ENCODE peak calls at places on chromosomes 5 and 9, in four cellular contexts. I is ovary; C is Peyer's patch; D is effector memory CD4-positive, alpha-beta T cell. G is an unnamed sample.

GRCh38 chr9:94922098-94922607 is 195.7 kb downstream of the AOPEP start:
- DNase-seq in I (peak; percentile 72), C (peak; percentile 55), D (no peak), G (no peak)

GRCh38 chr9:113220467-113221002 is 542 bp downstream of the FKBP15 start:
- DNase-seq in I (no peak), C (no peak), D (no peak), G (no peak)

GRCh38 chr5:110371725-110372041 is 354.8 kb downstream of the TMEM232 start:
- DNase-seq in I (no peak), C (no peak), D (no peak), G (no peak)

GRCh38 chr9:5767968-5768932 is 64.7 kb downstream of the ERMP1 start:
- DNase-seq in I (no peak), C (no peak), D (no peak), G (no peak)

GRCh38 chr5:172904643-172905345 is 54.4 kb upstream of the RPL26L1 start:
- DNase-seq in I (peak; percentile 79), C (peak; percentile 93), D (no peak), G (no peak)

GRCh38 chr5:69238760-69239251 is 4.1 kb downstream of the CDK7 start:
- DNase-seq in I (no peak), C (no peak), D (no peak), G (no peak)

GRCh38 chr5:127666043-127666716 is 17.3 kb downstream of the CTXN3 start:
- DNase-seq in I (no peak), C (no peak), D (no peak), G (no peak)

GRCh38 chr5:180975338-180975737 is 13.3 kb upstream of the BTNL3 start:
- DNase-seq in I (no peak), C (no peak), D (no peak), G (no peak)

GRCh38 chr5:33231935-33232334 is 208.8 kb upstream of the TARS1 start:
- DNase-seq in I (no peak), C (no peak), D (no peak), G (no peak)

GRCh38 chr9:36317766-36318165 is 59.5 kb upstream of the GNE start:
- DNase-seq in I (no peak), C (peak; percentile 86), D (no peak), G (no peak)

DNA sequence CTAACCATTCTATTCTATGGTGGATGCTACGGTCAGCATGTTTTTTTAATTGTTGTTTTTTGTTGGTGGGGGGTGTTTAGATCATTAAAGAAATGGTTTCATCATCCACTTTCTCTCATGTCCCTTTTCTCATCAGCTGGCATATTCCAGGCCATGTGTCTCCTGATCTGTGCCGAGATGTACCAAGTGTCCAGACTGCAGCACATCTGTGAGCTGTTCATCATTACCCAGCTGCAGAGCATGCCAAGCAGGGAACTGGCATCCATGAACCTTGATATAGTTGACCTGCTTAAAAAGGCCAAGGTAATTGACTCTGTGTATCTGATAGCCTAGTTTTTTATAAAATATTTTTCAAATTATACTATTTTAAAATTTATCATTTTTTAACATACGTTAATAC is 38.9 kb downstream of the GLRX start:
- DNase-seq in I (no peak), C (no peak), D (no peak), G (no peak)
- H3K36me3 ChIP-seq in I (no peaks in the 10 kb centered on the region), C (no peaks in the 10 kb centered on the region), D (no peaks in the 10 kb centered on the region), G (no peaks in the 10 kb centered on the region)

DNA sequence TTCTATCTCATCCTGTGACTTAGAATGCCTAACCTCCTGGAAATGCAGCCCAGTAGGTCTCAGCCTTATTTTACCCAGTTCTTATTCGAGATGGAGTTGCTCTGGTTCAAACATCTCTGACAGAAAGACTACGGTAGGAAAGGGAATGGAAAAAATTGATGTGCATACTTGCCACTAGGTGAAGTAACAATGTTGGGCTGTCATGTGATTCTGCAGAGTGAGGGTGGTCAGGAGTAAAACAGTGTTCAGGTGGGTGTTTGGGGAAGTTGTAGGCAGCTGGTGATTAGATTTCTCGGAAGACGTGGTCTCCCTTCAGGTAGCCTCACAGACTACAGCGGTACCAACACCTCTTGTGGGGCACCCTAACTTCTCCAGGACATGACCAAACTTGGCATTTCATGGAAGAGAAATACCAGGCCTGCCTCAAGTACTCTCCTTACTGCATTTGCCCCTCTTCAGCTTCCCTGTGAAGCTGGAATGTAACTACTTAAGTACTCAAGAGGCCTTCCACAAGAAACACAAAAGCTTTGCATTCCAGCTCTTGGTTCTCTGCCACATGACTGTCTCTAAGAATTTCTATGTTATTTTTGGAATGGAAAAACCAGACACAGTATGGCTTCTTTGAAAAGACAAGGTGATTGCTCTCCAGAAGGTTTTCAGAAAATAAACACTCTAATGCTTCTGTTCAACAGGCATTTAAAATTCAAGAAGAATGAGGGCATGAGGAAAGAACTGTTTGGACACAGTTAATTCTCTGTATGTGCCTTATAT is 17.4 kb upstream of the ENTREP1 start:
- DNase-seq in I (no peak), C (no peak), D (no peak), G (no peak)
- H3K27ac ChIP-seq in I (no peak overlapping the region), C (no peak overlapping the region), D (no peak overlapping the region), G (no peak overlapping the region)

DNA sequence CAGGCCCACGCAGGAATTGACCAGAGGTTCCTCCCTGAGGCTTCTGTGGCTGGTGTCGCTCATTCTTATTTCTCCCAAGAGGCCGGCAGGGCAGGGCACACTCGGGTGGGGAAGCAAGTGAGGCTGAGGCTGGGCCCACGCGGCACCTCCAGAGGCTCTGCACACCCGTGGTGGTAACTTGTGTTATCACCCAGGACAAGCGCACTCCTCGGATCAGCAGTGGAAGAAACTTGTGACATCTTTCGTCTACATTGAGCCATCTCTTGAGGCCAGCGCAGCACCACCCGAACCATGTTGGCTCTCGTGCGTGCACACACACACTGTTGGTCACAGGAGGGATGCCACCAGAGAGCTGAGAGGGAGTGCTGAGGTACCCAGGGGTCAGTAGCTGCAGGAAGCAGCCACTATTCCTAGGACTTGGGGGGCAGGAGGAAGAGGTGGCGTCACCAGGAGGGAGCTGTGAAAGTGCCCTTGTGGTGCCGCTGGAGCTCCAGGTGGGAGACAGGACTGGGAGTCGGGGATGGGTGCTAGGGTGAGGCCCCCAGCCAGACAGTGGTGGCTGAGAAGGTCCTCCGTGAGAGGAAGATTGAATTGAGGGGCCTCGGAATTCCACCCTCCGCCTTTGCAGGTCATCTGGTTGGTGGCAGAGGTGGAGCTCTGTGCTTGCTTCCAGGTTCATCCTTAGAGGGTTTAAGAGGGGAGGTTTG is 6.4 kb downstream of the NDUFS6 start:
- DNase-seq in I (no peak), C (no peak), D (no peak), G (no peak)
- H3K36me3 ChIP-seq in I (no peaks in the 10 kb centered on the region), C (no peaks in the 10 kb centered on the region), D (peaks cover 95% of the 10 kb centered on the region), G (peaks cover 97% of the 10 kb centered on the region)

DNA sequence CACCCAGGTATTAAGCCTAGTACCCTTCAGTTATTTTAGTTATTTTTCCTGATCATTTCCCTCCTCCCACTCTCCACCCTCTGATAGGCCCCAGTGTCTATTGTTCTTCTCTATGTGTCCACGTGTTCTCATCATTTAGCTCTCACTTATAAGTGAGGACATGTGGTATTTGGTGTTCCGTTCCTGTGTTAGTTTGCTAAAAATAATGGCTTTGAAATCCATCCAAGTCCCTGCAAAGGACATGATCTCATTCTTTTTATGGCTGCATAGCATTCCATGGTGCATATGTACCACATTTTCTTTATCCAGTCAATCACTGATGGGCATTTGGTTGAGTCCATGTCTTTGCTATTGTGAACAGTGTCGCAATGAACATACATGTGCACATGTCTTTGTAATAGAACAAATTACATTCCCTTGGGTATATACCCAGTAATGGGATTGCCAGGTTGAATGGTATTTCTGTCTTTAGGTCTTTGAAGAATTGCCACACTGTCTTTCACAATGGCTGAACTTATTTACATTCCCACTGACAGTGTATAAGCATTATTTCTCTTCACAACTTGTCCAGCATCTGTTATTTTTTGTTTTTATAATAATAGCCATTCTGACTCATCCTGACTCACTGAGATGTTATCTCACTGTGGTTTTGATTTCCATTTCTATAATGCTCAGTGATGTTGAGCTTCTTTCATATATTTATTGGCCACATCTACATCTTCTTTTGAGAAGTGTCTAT is 17.2 kb upstream of the DIRAS2 start:
- DNase-seq in I (no peak), C (no peak), D (no peak), G (no peak)
- H3K27ac ChIP-seq in I (no peak overlapping the region), C (no peak overlapping the region), D (no peak overlapping the region), G (no peak overlapping the region)

GRCh38 chr9:92723801-92724323 is 40.8 kb downstream of the BICD2 start:
- DNase-seq in I (no peak), C (no peak), D (no peak), G (no peak)

GRCh38 chr9:92721548-92721947 is 43.1 kb downstream of the BICD2 start:
- DNase-seq in I (no peak), C (peak; percentile 43), D (no peak), G (no peak)

GRCh38 chr9:92723299-92723625 is 41.4 kb downstream of the BICD2 start:
- DNase-seq in I (no peak), C (no peak), D (no peak), G (no peak)

GRCh38 chr9:92720807-92721535 is 43.7 kb downstream of the BICD2 start:
- DNase-seq in I (no peak), C (peak; percentile 61), D (no peak), G (no peak)

GRCh38 chr9:92722386-92723298 is 42.0 kb downstream of the BICD2 start:
- DNase-seq in I (no peak), C (peak; percentile 41), D (no peak), G (no peak)
- H3K36me3 ChIP-seq in I (no peaks in the 10 kb centered on the region), C (no peaks in the 10 kb centered on the region), D (peaks cover 71% of the 10 kb centered on the region), G (peaks cover 99% of the 10 kb centered on the region)

DNA sequence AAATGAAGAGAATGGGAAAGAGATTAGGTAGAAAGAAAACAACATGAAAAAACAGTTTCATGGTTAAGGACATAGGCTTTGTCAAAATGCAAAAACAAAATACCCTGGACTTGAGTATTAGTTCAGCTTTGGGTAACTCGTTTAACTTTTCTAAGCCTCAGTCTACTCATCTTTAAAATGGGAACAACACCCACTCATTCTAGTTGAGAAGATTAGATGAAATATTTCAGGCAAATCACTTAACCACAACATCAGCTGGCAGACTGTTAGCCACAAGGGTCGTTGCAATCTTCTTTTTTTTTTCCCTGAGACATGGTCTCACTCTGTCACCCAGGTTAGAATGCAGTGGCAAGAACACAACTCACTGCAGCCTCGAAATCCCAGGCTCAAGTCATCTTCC is 185.6 kb downstream of the DCP2 start:
- DNase-seq in I (no peak), C (no peak), D (no peak), G (no peak)
- H3K27ac ChIP-seq in I (no peak overlapping the region), C (no peak overlapping the region), D (no peak overlapping the region), G (no peak overlapping the region)

DNA sequence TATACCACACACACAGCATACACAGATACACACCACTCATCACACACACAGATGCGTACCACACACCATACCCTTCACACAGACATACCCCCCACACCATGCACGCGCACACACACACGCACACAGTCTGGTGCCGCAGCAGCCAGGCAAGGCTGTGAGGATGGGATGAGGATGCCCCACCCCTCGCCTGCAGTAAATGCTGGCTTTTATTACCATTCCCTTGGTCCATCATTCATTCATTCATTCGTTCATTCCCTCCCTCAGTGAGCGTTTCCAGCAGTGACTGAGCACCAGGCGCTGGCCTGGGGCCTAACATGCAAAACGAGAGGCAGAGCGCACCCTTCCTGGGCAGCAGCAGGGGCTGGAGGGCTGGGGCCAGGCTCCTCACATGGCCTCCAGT is 51.7 kb upstream of the FCN2 start:
- DNase-seq in I (no peak), C (no peak), D (no peak), G (no peak)
- H3K36me3 ChIP-seq in I (no peaks in the 10 kb centered on the region), C (no peaks in the 10 kb centered on the region), D (no peaks in the 10 kb centered on the region), G (no peaks in the 10 kb centered on the region)

G was measured in naive thymus-derived CD4-positive, alpha-beta T cell.